ENCODE peak calls at places on chromosomes 11 and 22, in eight cellular contexts. N is endothelial cell of umbilical vein; V is heart right ventricle; W is tibial artery; B is body of pancreas; P is fibroblast of lung; L is CD4-positive, alpha-beta memory T cell; A is neuronal stem cell. H is an unnamed sample.

GRCh38 chr22:27720860-27721259 is 80.7 kb downstream of the MN1 start:
- DNase-seq in N (no peak), V (no peak), W (no peak), B (no peak), P (no peak), L (no peak), A (no peak), H (no peak)

GRCh38 chr11:62217191-62217748 is 8.8 kb downstream of the SCGB2A1 start:
- DNase-seq in N (peak; percentile 31), V (no peak), W (no peak), B (no peak), P (no peak), L (no peak), A (no peak), H (no peak)

GRCh38 chr11:47233989-47234668 is 14.5 kb downstream of the ACP2 start:
- DNase-seq in N (peak; percentile 29), V (peak; percentile 25), W (no peak), B (peak; percentile 58), P (peak; percentile 73), L (no peak), A (no peak), H (peak; percentile 46)

GRCh38 chr11:43579171-43579918 is 101.2 kb upstream of the HSD17B12 start:
- DNase-seq in N (peak; percentile 51), V (no peak), W (no peak), B (no peak), P (peak; percentile 37), L (no peak), A (no peak), H (peak; percentile 8)

GRCh38 chr11:834371-835316 is 1.9 kb downstream of the CD151 start:
- DNase-seq in N (peak; percentile 93), V (peak; percentile 82), W (no peak), B (peak; percentile 93), P (peak; percentile 83), L (no peak), A (no peak), H (no peak)

GRCh38 chr22:42324566-42324965 is 54.1 kb upstream of the TCF20 start:
- DNase-seq in N (no peak), V (no peak), W (no peak), B (no peak), P (no peak), L (no peak), A (no peak), H (no peak)

GRCh38 chr11:45304992-45305335 is 18.8 kb upstream of the SYT13 start:
- DNase-seq in N (no peak), V (no peak), W (no peak), B (no peak), P (no peak), L (no peak), A (no peak), H (no peak)

GRCh38 chr11:116605543-116605942 is 167.2 kb downstream of the BUD13 start:
- DNase-seq in N (peak; percentile 60), V (no peak), W (no peak), B (peak; percentile 7), P (peak; percentile 22), L (no peak), A (peak; percentile 82), H (no peak)

GRCh38 chr11:34466802-34467488 is 28.2 kb downstream of the CAT start:
- DNase-seq in N (no peak), V (no peak), W (no peak), B (no peak), P (no peak), L (no peak), A (no peak), H (no peak)

GRCh38 chr11:118064956-118065355 is 11.9 kb upstream of the TMPRSS4 start:
- DNase-seq in N (no peak), V (no peak), W (no peak), B (no peak), P (no peak), L (no peak), A (no peak), H (no peak)

GRCh38 chr11:86938900-86939880 is 16.0 kb downstream of the FZD4 start:
- DNase-seq in N (peak; percentile 85), V (no peak), W (no peak), B (peak; percentile 47), P (no peak), L (peak; percentile 33), A (peak; percentile 44), H (no peak)

GRCh38 chr11:3738241-3738640 is 59.1 kb downstream of the NUP98 start:
- DNase-seq in N (no peak), V (no peak), W (no peak), B (no peak), P (peak; percentile 23), L (no peak), A (no peak), H (no peak)

GRCh38 chr11:65780770-65781151 is at the start of gene AP5B1:
- DNase-seq in N (peak; percentile 41), V (peak; percentile 74), W (peak; percentile 29), B (peak; percentile 74), P (peak; percentile 47), L (peak; percentile 76), A (peak; percentile 57), H (peak; percentile 62)

GRCh38 chr11:68411501-68411991 is 49.0 kb upstream of the PPP6R3 start:
- DNase-seq in N (no peak), V (no peak), W (no peak), B (no peak), P (no peak), L (no peak), A (no peak), H (no peak)

GRCh38 chr22:24027991-24028390 is 16.9 kb downstream of the CABIN1 start:
- DNase-seq in N (no peak), V (no peak), W (no peak), B (no peak), P (no peak), L (no peak), A (no peak), H (no peak)

GRCh38 chr11:74153224-74153623 is 17.6 kb downstream of the C2CD3 start:
- DNase-seq in N (no peak), V (no peak), W (no peak), B (no peak), P (no peak), L (no peak), A (no peak), H (no peak)
- H3K4me3 ChIP-seq in N (no peak overlapping the region), V (no peak overlapping the region), W (no peak overlapping the region), B (no peak overlapping the region), P (no peak overlapping the region), L (no peak overlapping the region), A (no peak overlapping the region), H (no peak overlapping the region)

DNA sequence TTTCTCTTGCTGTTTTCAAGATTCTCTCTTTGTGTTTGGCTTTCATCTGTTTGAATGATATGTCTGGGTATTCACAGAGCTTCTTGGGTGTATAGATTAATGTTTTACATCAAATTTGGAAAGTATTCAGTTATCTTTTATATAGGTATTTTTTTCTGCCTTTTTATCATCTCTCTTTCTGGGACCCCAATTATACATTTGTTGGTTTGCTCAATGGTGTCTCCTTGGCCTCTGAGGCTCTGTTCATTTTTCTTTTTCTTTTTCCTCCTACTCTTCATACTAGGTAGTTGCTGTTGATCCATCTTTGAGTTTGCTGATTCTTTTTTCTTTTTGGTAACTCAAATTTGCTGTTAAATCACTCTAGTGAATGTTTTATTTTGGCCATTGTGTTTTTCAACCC is 14.3 kb downstream of the PLAAT5 start:
- DNase-seq in N (no peak), V (no peak), W (no peak), B (no peak), P (no peak), L (no peak), A (no peak), H (no peak)
- H3K27ac ChIP-seq in N (no peak overlapping the region), V (no peak overlapping the region), W (no peak overlapping the region), B (no peak overlapping the region), P (no peak overlapping the region), L (no peak overlapping the region), A (no peak overlapping the region), H (no peak overlapping the region)

DNA sequence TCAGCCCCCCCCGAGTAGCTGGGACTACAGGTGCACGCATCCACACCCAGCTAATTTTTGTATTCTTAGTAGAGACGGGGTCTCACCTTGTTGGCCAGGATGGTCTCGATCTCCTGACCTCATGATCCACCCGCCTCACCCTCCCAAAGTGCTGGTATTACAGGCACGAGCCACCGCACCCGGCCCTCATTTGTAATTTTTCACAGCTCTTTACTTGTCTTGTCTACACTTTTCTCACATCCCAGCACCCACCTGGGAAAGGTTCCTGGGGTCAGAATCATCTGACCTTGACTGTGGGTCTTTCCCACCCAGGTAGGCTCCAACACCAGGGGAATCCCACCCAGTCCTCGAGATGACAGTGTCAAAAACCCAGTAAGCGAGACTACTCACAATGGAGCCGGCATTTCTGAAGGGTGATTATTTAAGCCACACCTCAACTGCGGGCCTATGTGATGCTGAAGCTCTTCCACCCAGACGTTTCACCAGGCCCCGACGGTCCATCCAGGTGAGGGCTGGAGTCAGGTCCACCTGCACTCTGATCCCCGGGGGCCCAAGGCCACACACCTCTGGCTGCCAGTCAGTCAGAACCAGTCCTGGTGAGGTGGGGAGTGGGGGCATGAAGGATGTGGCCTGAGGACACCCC is 23.4 kb downstream of the CELSR1 start:
- DNase-seq in N (no peak), V (no peak), W (no peak), B (no peak), P (no peak), L (no peak), A (no peak), H (no peak)
- H3K4me1 ChIP-seq in N (peaks cover 14% of the 10 kb centered on the region), V (no peaks in the 10 kb centered on the region), W (no peaks in the 10 kb centered on the region), B (no peaks in the 10 kb centered on the region), P (peaks cover 3% of the 10 kb centered on the region), L (no peaks in the 10 kb centered on the region), A (peaks cover 48% of the 10 kb centered on the region), H (no peaks in the 10 kb centered on the region)

GRCh38 chr11:119340335-119341221 is at the start of gene C1QTNF5:
- DNase-seq in N (peak; percentile 95), V (peak; percentile 88), W (peak; percentile 93), B (peak; percentile 78), P (peak; percentile 71), L (no peak), A (no peak), H (no peak)

GRCh38 chr11:119338318-119338890 is 2.3 kb downstream of the C1QTNF5 start:
- DNase-seq in N (peak; percentile 90), V (no peak), W (peak; percentile 66), B (peak; percentile 68), P (peak; percentile 72), L (peak; percentile 67), A (peak; percentile 88), H (peak; percentile 62)

GRCh38 chr11:119341222-119342022 is 739 bp upstream of the C1QTNF5 start:
- DNase-seq in N (no peak), V (no peak), W (no peak), B (peak; percentile 46), P (no peak), L (no peak), A (no peak), H (no peak)

GRCh38 chr11:119338946-119339580 is 1.6 kb downstream of the C1QTNF5 start:
- DNase-seq in N (peak; percentile 49), V (no peak), W (no peak), B (no peak), P (no peak), L (no peak), A (no peak), H (no peak)

DNA sequence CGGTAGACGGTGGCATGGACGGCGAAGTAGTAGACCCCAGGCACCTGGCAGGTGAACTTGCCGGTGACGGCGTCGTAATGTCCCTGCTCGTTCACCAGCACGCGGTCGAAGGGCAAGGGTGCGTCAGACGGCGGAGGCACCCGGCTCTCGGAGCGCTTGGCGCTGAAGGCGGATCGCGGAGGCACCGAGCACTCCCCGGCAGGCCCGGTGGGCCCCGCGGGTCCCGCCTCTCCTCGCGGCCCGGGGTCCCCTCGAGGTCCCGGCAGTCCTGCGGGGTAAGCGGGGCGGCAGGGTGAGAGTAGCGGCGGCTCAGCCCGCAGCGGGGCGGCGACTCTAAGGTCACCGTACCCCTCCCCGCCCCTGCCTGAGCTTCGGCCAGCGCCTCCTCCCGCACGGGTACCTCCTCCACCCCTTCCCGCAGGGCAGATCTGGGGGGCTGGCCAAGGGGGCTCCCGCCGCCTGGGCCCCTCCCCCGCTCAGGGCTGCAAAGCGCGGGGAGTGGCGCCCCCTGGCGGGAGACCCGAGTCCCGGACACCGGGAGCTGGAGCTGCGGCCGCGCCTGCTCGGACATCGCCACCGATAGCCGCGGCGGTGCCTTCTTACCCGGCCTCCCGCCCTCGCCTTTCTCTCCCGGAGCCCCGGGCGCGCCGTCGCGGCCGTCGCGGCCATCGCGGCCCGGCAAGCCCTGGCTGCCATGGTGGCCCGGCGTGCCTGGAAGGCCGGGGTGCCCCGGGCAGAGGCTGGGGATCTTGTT is 925 bp downstream of the C1QTNF5 start:
- DNase-seq in N (peak; percentile 71), V (peak; percentile 85), W (peak; percentile 61), B (peak; percentile 69), P (peak; percentile 42), L (peak; percentile 32), A (peak; percentile 82), H (no peak)
- H3K4me3 ChIP-seq in N (peak overlapping the region; percentile 90), V (peak overlapping the region; percentile 73), W (peak overlapping the region; percentile 80), B (no peak overlapping the region), P (peak overlapping the region; percentile 59), L (no peak overlapping the region), A (peak overlapping the region; percentile 77), H (no peak overlapping the region)

H was measured in naive thymus-derived CD4-positive, alpha-beta T cell.